ENCODE peak calls at places on chromosomes 5 and 9, in six cellular contexts. S is AG04450, E is glutamatergic neuron, G is H9, F is nephron progenitor cell, Q is mammary epithelial cell. V is an unnamed sample.

GRCh38 chr5:165805756-165806155 is 2300.3 kb downstream of the MAT2B start:
- DNase-seq in F (no peak), Q (no peak), G (peak; percentile 72), E (no peak), S (no peak), V (no peak)

GRCh38 chr5:56095579-56096102 is 100.9 kb upstream of the IL6ST start:
- DNase-seq in G (no peak), Q (no peak), E (no peak), S (no peak), F (no peak), V (no peak)

GRCh38 chr5:57754616-57755015 is 272.0 kb upstream of the ACTBL2 start:
- DNase-seq in E (no peak), G (no peak), Q (peak; percentile 76), F (no peak), S (no peak), V (no peak)

GRCh38 chr5:1161108-1161831 is 40.1 kb upstream of the SLC6A19 start:
- DNase-seq in G (no peak), Q (peak; percentile 98), E (no peak), F (no peak), S (no peak), V (no peak)

GRCh38 chr5:172503925-172504730 is 49.8 kb upstream of the SH3PXD2B start:
- DNase-seq in F (no peak), S (no peak), G (peak; percentile 17), E (no peak), Q (peak; percentile 21), V (no peak)

GRCh38 chr5:58773744-58774441 is 191.0 kb downstream of the RAB3C start:
- DNase-seq in Q (no peak), G (no peak), E (peak; percentile 31), F (no peak), S (no peak), V (no peak)

GRCh38 chr9:132769895-132770774 is 99.9 kb downstream of the GTF3C4 start:
- DNase-seq in S (no peak), G (peak; percentile 87), Q (peak; percentile 31), F (peak; percentile 72), E (peak; percentile 35), V (peak; percentile 57)

GRCh38 chr9:78918976-78919375 is 622.1 kb downstream of the PSAT1 start:
- DNase-seq in Q (no peak), F (no peak), G (no peak), E (no peak), S (no peak), V (no peak)

GRCh38 chr9:96450613-96451544 is 910 bp downstream of the HABP4 start:
- DNase-seq in S (no peak), Q (peak; percentile 41), E (peak; percentile 45), F (peak; percentile 52), G (no peak), V (peak; percentile 50)

GRCh38 chr9:102845847-102846246 is 149.3 kb upstream of the CYLC2 start:
- DNase-seq in S (no peak), G (no peak), Q (no peak), F (no peak), E (no peak), V (no peak)

GRCh38 chr5:143261748-143262392 is 141.6 kb downstream of the NR3C1 start:
- DNase-seq in S (no peak), F (no peak), E (no peak), Q (peak; percentile 90), G (no peak), V (no peak)

GRCh38 chr5:106454651-106455415 is 1215.9 kb downstream of the EFNA5 start:
- DNase-seq in G (peak; percentile 52), E (peak; percentile 37), S (no peak), Q (peak; percentile 91), F (peak; percentile 28), V (peak; percentile 55)

GRCh38 chr9:91530829-91531228 is 107.2 kb upstream of the NFIL3 start:
- DNase-seq in G (no peak), E (no peak), Q (no peak), S (no peak), F (no peak), V (no peak)